ENCODE peak calls at places on chromosomes 11 and 22, in four cellular contexts. Y is T-helper 1 cell, S is hepatocyte, V is pulmonary artery endothelial cell. G is an unnamed sample.

GRCh38 chr11:17730608-17731462 is 3.7 kb upstream of the KCNC1 start:
- DNase-seq in V (peak; percentile 43), Y (no peak), S (peak; percentile 89), G (peak; percentile 44)

GRCh38 chr22:29994941-29995340 is 85.3 kb upstream of the HORMAD2 start:
- DNase-seq in Y (no peak), V (no peak), S (peak; percentile 59), G (no peak)

GRCh38 chr11:45876401-45876800 is 9.1 kb upstream of the MAPK8IP1 start:
- DNase-seq in Y (no peak), V (no peak), S (no peak), G (no peak)

GRCh38 chr11:32918427-32918826 is 25.8 kb downstream of the QSER1 start:
- DNase-seq in V (no peak), S (no peak), Y (no peak), G (no peak)

GRCh38 chr22:42925598-42925997 is 68.5 kb upstream of the ARFGAP3 start:
- DNase-seq in Y (no peak), V (no peak), S (no peak), G (no peak)

GRCh38 chr11:6693342-6694228 is 10.4 kb upstream of the MRPL17 start:
- DNase-seq in S (no peak), Y (no peak), V (no peak), G (no peak)

GRCh38 chr11:12201016-12201985 is 90.9 kb downstream of the MICAL2 start:
- DNase-seq in S (peak; percentile 65), V (peak; percentile 99), Y (no peak), G (no peak)

GRCh38 chr11:35364101-35364780 is 55.1 kb downstream of the SLC1A2 start:
- DNase-seq in S (peak; percentile 51), V (no peak), Y (no peak), G (peak; percentile 10)

GRCh38 chr11:111530091-111530490 is 10.4 kb upstream of the LAYN start:
- DNase-seq in S (no peak), V (no peak), Y (no peak), G (no peak)

GRCh38 chr11:7688238-7688826 is 15.0 kb upstream of the CYB5R2 start:
- DNase-seq in V (no peak), Y (no peak), S (peak; percentile 66), G (no peak)

GRCh38 chr11:13776134-13776815 is 107.8 kb downstream of the FAR1 start:
- DNase-seq in Y (no peak), S (no peak), V (no peak), G (no peak)

GRCh38 chr22:22721681-22722309 is 77.4 kb downstream of the GGTLC2 start:
- DNase-seq in V (no peak), S (peak; percentile 60), Y (no peak), G (no peak)

GRCh38 chr11:48154162-48154561 is 62.4 kb upstream of the OR4B1 start:
- DNase-seq in V (peak; percentile 67), S (no peak), Y (no peak), G (no peak)

GRCh38 chr11:9143726-9144125 is 52.3 kb upstream of the SCUBE2 start:
- DNase-seq in S (no peak), Y (no peak), V (no peak), G (no peak)

GRCh38 chr11:69267395-69267805 is 26.6 kb upstream of the MYEOV start:
- DNase-seq in V (peak; percentile 24), S (no peak), Y (no peak), G (no peak)

GRCh38 chr11:1645357-1645821 is 15.8 kb downstream of the KRTAP5-5 start:
- DNase-seq in V (no peak), Y (no peak), S (no peak), G (no peak)

GRCh38 chr11:13983081-13983751 is 20.7 kb downstream of the SPON1 start:
- DNase-seq in V (no peak), Y (no peak), S (peak; percentile 51), G (peak; percentile 80)

GRCh38 chr11:59273008-59273841 is 60.5 kb upstream of the MPEG1 start:
- DNase-seq in V (no peak), S (no peak), Y (no peak), G (peak; percentile 70)

GRCh38 chr22:22901578-22902218 is 14.1 kb downstream of the IGLL5 start:
- DNase-seq in V (no peak), Y (no peak), S (no peak), G (no peak)

GRCh38 chr11:32173435-32173834 is 82.6 kb downstream of the RCN1 start:
- DNase-seq in S (peak; percentile 80), Y (no peak), V (peak; percentile 27), G (peak; percentile 59)

GRCh38 chr11:45210846-45211245 is 64.4 kb downstream of the PRDM11 start:
- DNase-seq in S (no peak), V (no peak), Y (no peak), G (no peak)